ENCODE peak calls at places on chromosomes 1 and 21, in five cellular contexts. X is midbrain, K is cerebellum, O is DMS153, T is stomach. J is an unnamed sample.

GRCh38 chr1:62029704-62030103 is 164.9 kb upstream of the L1TD1 start:
- DNase-seq in O (no peak), K (no peak), T (no peak), X (no peak), J (no peak)

GRCh38 chr1:145898756-145899155 is 11.1 kb downstream of the ITGA10 start:
- DNase-seq in O (no peak), X (no peak), K (no peak), T (no peak), J (no peak)

GRCh38 chr21:25428537-25428936 is 178.7 kb downstream of the MRPL39 start:
- DNase-seq in X (no peak), K (no peak), T (no peak), O (no peak), J (no peak)

GRCh38 chr1:77407738-77408375 is 126.0 kb downstream of the AK5 start:
- DNase-seq in O (no peak), K (no peak), T (no peak), X (no peak), J (no peak)

GRCh38 chr1:54926955-54927354 is 40.0 kb upstream of the DHCR24 start:
- DNase-seq in K (no peak), X (no peak), O (no peak), T (no peak), J (no peak)

GRCh38 chr1:36322786-36323635 is 434 bp downstream of the EVA1B start:
- DNase-seq in X (no peak), T (peak; percentile 34), K (no peak), O (no peak), J (peak; percentile 68)

GRCh38 chr1:93770640-93771039 is 89.0 kb upstream of the BCAR3 start:
- DNase-seq in T (no peak), K (no peak), O (no peak), X (no peak), J (no peak)

GRCh38 chr1:214318356-214318755 is 37.4 kb downstream of the SMYD2 start:
- DNase-seq in K (no peak), X (no peak), O (no peak), T (no peak), J (no peak)

GRCh38 chr21:36603221-36603620 is 95.7 kb upstream of the SIM2 start:
- DNase-seq in K (no peak), O (no peak), T (no peak), X (no peak), J (no peak)

GRCh38 chr1:227726924-227727599 is 8.0 kb downstream of the JMJD4 start:
- DNase-seq in X (no peak), T (no peak), O (no peak), K (no peak), J (no peak)

GRCh38 chr1:22597996-22598395 is 34.7 kb downstream of the EPHA8 start:
- DNase-seq in O (no peak), X (no peak), T (no peak), K (no peak), J (no peak)

GRCh38 chr1:21775542-21775899 is 7.4 kb downstream of the USP48 start:
- DNase-seq in K (no peak), X (no peak), T (no peak), O (no peak), J (no peak)

GRCh38 chr1:36034692-36035091 is 49.2 kb upstream of the TEKT2 start:
- DNase-seq in T (no peak), K (no peak), X (no peak), O (no peak), J (no peak)

GRCh38 chr21:42452401-42453018 is 43.5 kb downstream of the RSPH1 start:
- DNase-seq in T (no peak), X (no peak), O (no peak), K (no peak), J (no peak)

GRCh38 chr1:24859063-24860010 is 70.7 kb downstream of the RUNX3 start:
- DNase-seq in T (no peak), X (no peak), K (no peak), O (no peak), J (no peak)

GRCh38 chr1:22903113-22903512 is 69.6 kb downstream of the LACTBL1 start:
- DNase-seq in O (no peak), X (no peak), K (no peak), T (no peak), J (no peak)

GRCh38 chr1:26476958-26477357 is 4.7 kb downstream of the HMGN2 start:
- DNase-seq in K (no peak), T (no peak), O (no peak), X (no peak), J (no peak)

GRCh38 chr1:37948160-37948559 is 1.3 kb upstream of the INPP5B start:
- DNase-seq in O (no peak), T (no peak), K (no peak), X (no peak), J (no peak)

GRCh38 chr1:46341222-46342083 is 846 bp downstream of the NSUN4 start:
- DNase-seq in O (no peak), T (no peak), X (no peak), K (no peak), J (peak; percentile 30)

GRCh38 chr1:116326486-116326885 is 46.6 kb upstream of the ATP1A1 start:
- DNase-seq in K (no peak), T (no peak), O (no peak), X (no peak), J (no peak)

GRCh38 chr1:67748630-67749029 is 63.6 kb downstream of the GADD45A start:
- DNase-seq in T (no peak), X (no peak), O (no peak), K (no peak), J (no peak)

GRCh38 chr1:55402117-55402516 is 187.0 kb upstream of the USP24 start:
- DNase-seq in K (no peak), T (no peak), X (no peak), O (no peak), J (no peak)

GRCh38 chr1:99645199-99645598 is 714 bp upstream of the PALMD start:
- DNase-seq in X (no peak), K (no peak), O (no peak), T (no peak), J (no peak)